ENCODE peak calls at places on chromosomes 1 and 21, in six cellular contexts. I is HT1080, O is AG08396, W is osteoblast, T is nucleus accumbens, X is upper lobe of right lung. Z is an unnamed sample.

GRCh38 chr1:1628656-1629429 is 3.1 kb upstream of the MMP23B start:
- DNase-seq in I (no peak), O (no peak), W (peak), T (no peak), X (no peak), Z (no peak)

GRCh38 chr1:224182057-224182865 is 779 bp upstream of the DEGS1 start:
- DNase-seq in I (no peak), O (no peak), W (peak), T (no peak), X (no peak), Z (peak)

GRCh38 chr1:98761238-98761637 is 99.7 kb downstream of the SNX7 start:
- DNase-seq in I (peak), O (no peak), W (no peak), T (no peak), X (no peak), Z (no peak)

GRCh38 chr1:244291867-244292180 is 159.9 kb downstream of the ADSS2 start:
- DNase-seq in I (no peak), O (no peak), W (no peak), T (no peak), X (no peak), Z (no peak)

GRCh38 chr1:40922969-40923368 is 56.5 kb upstream of the CTPS1 start:
- DNase-seq in I (no peak), O (no peak), W (no peak), T (peak), X (peak), Z (no peak)

GRCh38 chr1:235910357-235911299 is 43.9 kb upstream of the LYST start:
- DNase-seq in I (peak), O (peak), W (peak), T (peak), X (no peak), Z (peak)

GRCh38 chr1:238501290-238501689 is 610.6 kb upstream of the ZP4 start:
- DNase-seq in I (no peak), O (no peak), W (no peak), T (no peak), X (no peak), Z (no peak)

GRCh38 chr1:235943581-235944114 is 76.9 kb upstream of the LYST start:
- DNase-seq in I (peak), O (peak), W (peak), T (no peak), X (no peak), Z (no peak)

GRCh38 chr1:25871704-25872494 is 3.6 kb downstream of the PAQR7 start:
- DNase-seq in I (no peak), O (no peak), W (no peak), T (no peak), X (peak), Z (no peak)

GRCh38 chr1:39729030-39729429 is 9.7 kb upstream of the PPIE start:
- DNase-seq in I (no peak), O (no peak), W (no peak), T (no peak), X (no peak), Z (no peak)

GRCh38 chr1:155241851-155242264 is 13.4 kb downstream of the ENTREP3 start:
- DNase-seq in I (no peak), O (no peak), W (no peak), T (no peak), X (no peak), Z (no peak)

GRCh38 chr1:32767641-32768040 is 49.5 kb downstream of the YARS1 start:
- DNase-seq in I (no peak), O (no peak), W (peak), T (no peak), X (peak), Z (no peak)

GRCh38 chr1:240232548-240232947 is 140.9 kb downstream of the FMN2 start:
- DNase-seq in I (peak), O (no peak), W (peak), T (no peak), X (no peak), Z (no peak)

GRCh38 chr1:183918589-183918988 is 113.7 kb downstream of the RGL1 start:
- DNase-seq in I (no peak), O (no peak), W (no peak), T (no peak), X (no peak), Z (no peak)

GRCh38 chr1:78663916-78664315 is 14.3 kb downstream of the IFI44 start:
- DNase-seq in I (no peak), O (no peak), W (no peak), T (no peak), X (no peak), Z (no peak)

GRCh38 chr1:109782927-109783326 is 19.2 kb upstream of the EPS8L3 start:
- DNase-seq in I (no peak), O (no peak), W (no peak), T (no peak), X (peak), Z (no peak)

GRCh38 chr1:12201343-12202189 is 28.3 kb upstream of the VPS13D start:
- DNase-seq in I (no peak), O (no peak), W (peak), T (no peak), X (no peak), Z (no peak)

GRCh38 chr1:162335126-162335525 is 41.5 kb downstream of the SPATA46 start:
- DNase-seq in I (no peak), O (no peak), W (no peak), T (peak), X (no peak), Z (no peak)

GRCh38 chr1:99755664-99756063 is 10.8 kb downstream of the FRRS1 start:
- DNase-seq in I (no peak), O (no peak), W (no peak), T (no peak), X (no peak), Z (no peak)

GRCh38 chr1:19877821-19878636 is 4.2 kb upstream of the OTUD3 start:
- DNase-seq in I (peak), O (no peak), W (no peak), T (peak), X (no peak), Z (peak)

GRCh38 chr1:62294211-62294610 is 25.0 kb downstream of the KANK4 start:
- DNase-seq in I (peak), O (no peak), W (no peak), T (no peak), X (no peak), Z (no peak)

GRCh38 chr1:82000221-82000620 is 199.5 kb downstream of the ADGRL2 start:
- DNase-seq in I (no peak), O (no peak), W (no peak), T (no peak), X (no peak), Z (no peak)

GRCh38 chr1:181704556-181704955 is 221.2 kb downstream of the CACNA1E start:
- DNase-seq in I (peak), O (no peak), W (no peak), T (no peak), X (no peak), Z (no peak)

GRCh38 chr21:36171741-36172331 is 15.2 kb downstream of the DOP1B start:
- DNase-seq in I (no peak), O (no peak), W (no peak), T (no peak), X (no peak), Z (no peak)

GRCh38 chr21:37281993-37282392 is 14.9 kb upstream of the VPS26C start:
- DNase-seq in I (no peak), O (no peak), W (no peak), T (no peak), X (no peak), Z (no peak)

GRCh38 chr1:218330043-218330623 is 15.0 kb upstream of the TGFB2 start:
- DNase-seq in I (peak), O (peak), W (no peak), T (no peak), X (no peak), Z (no peak)

GRCh38 chr1:190328361-190328760 is 149.3 kb downstream of the BRINP3 start:
- DNase-seq in I (peak), O (peak), W (no peak), T (no peak), X (no peak), Z (no peak)

GRCh38 chr1:205805082-205805711 is 7.8 kb downstream of the SLC41A1 start:
- DNase-seq in I (no peak), O (no peak), W (peak), T (peak), X (no peak), Z (no peak)

GRCh38 chr1:217453816-217454215 is 177.1 kb downstream of the GPATCH2 start:
- DNase-seq in I (no peak), O (no peak), W (no peak), T (no peak), X (no peak), Z (no peak)

GRCh38 chr1:229913491-229913890 is 153.5 kb upstream of the GALNT2 start:
- DNase-seq in I (no peak), O (no peak), W (no peak), T (no peak), X (no peak), Z (no peak)

GRCh38 chr1:11320153-11320936 is 47.3 kb downstream of the UBIAD1 start:
- DNase-seq in I (no peak), O (no peak), W (peak), T (peak), X (no peak), Z (no peak)

GRCh38 chr1:37033355-37034291 is 692 bp downstream of the GRIK3 start:
- DNase-seq in I (no peak), O (no peak), W (no peak), T (no peak), X (no peak), Z (no peak)

GRCh38 chr1:33167650-33168447 is 14.0 kb downstream of the TRIM62 start:
- DNase-seq in I (no peak), O (no peak), W (peak), T (no peak), X (peak), Z (no peak)

GRCh38 chr1:91273875-91274274 is 130.8 kb downstream of the HFM1 start:
- DNase-seq in I (peak), O (no peak), W (no peak), T (no peak), X (no peak), Z (no peak)

GRCh38 chr1:85404393-85404792 is 60.6 kb downstream of the DDAH1 start:
- DNase-seq in I (no peak), O (no peak), W (no peak), T (no peak), X (no peak), Z (no peak)

GRCh38 chr1:154418062-154418897 is 13.1 kb downstream of the IL6R start:
- DNase-seq in I (peak), O (no peak), W (no peak), T (no peak), X (peak), Z (peak)

GRCh38 chr1:149899460-149900284 is at the start of gene BOLA1:
- DNase-seq in I (peak), O (peak), W (peak), T (peak), X (peak), Z (no peak)

Z was measured in epithelial cell of proximal tubule.